ENCODE peak calls at places on chromosomes 7 and 10, in nine cellular contexts. K is coronary artery; P is stimulated activated CD4-positive, alpha-beta T cell treated with anti-CD3 and anti-CD28 coated beads, Interleukin-2, amount 100 ng/mL, for 24 hours; J is chondrocyte; O is ovary; C is T-cell; T is naive thymus-derived CD4-positive, alpha-beta T cell; L is NAMALWA; N is dorsolateral prefrontal cortex. U is an unnamed sample.

GRCh38 chr10:23999445-23999844 is 209.5 kb upstream of the KIAA1217 start:
- DNase-seq in K (no peak), P (no peak), J (no peak), O (no peak), C (no peak), T (no peak), L (no peak), N (no peak), U (no peak)

GRCh38 chr10:99930731-99931550 is 78.8 kb downstream of the DNMBP start:
- DNase-seq in K (no peak), P (no peak), J (no peak), O (no peak), C (no peak), T (no peak), L (no peak), N (no peak), U (no peak)

GRCh38 chr10:35925511-35925910 is 283.4 kb upstream of the FZD8 start:
- DNase-seq in K (no peak), P (no peak), J (no peak), O (no peak), C (no peak), T (no peak), L (no peak), N (no peak), U (no peak)

GRCh38 chr7:140899883-140900282 is 24.8 kb downstream of the BRAF start:
- DNase-seq in K (no peak), P (no peak), J (no peak), O (no peak), C (no peak), T (no peak), L (no peak), N (no peak), U (no peak)

GRCh38 chr10:114301951-114302710 is 63.1 kb downstream of the VWA2 start:
- DNase-seq in K (peak), P (no peak), J (peak), O (no peak), C (no peak), T (no peak), L (no peak), N (no peak), U (no peak)

GRCh38 chr7:49174396-49174795 is 250.0 kb downstream of the CDC14C start:
- DNase-seq in K (no peak), P (no peak), J (no peak), O (no peak), C (no peak), T (no peak), L (no peak), N (no peak), U (no peak)

GRCh38 chr10:95451568-95452524 is 109.3 kb downstream of the SORBS1 start:
- DNase-seq in K (peak), P (no peak), J (no peak), O (no peak), C (no peak), T (no peak), L (no peak), N (no peak), U (no peak)

GRCh38 chr10:9621216-9621615 is 1396.5 kb upstream of the CELF2 start:
- DNase-seq in K (no peak), P (no peak), J (no peak), O (no peak), C (no peak), T (no peak), L (no peak), N (no peak), U (no peak)

GRCh38 chr10:86662186-86663045 is 5.9 kb upstream of the LDB3 start:
- DNase-seq in K (no peak), P (no peak), J (peak), O (no peak), C (no peak), T (no peak), L (no peak), N (no peak), U (no peak)

U was measured in Kasumi-1.